ENCODE peak calls at places on chromosomes 12 and 14, in six cellular contexts. D is IMR-90, O is mesendoderm, M is trophoblast cell, H is H1, W is mesenchymal stem cell. K is an unnamed sample.

GRCh38 chr12:45660330-45660729 is 69.2 kb upstream of the ARID2 start:
- DNase-seq in H (no peak), O (no peak), M (peak), W (peak), D (peak), K (no peak)

GRCh38 chr12:69688021-69688420 is 11.1 kb downstream of the BEST3 start:
- DNase-seq in O (peak), D (peak), W (peak), H (no peak), M (peak), K (no peak)

GRCh38 chr14:102633906-102634595 is 41.6 kb downstream of the RCOR1 start:
- DNase-seq in D (no peak), W (no peak), H (no peak), M (no peak), O (no peak), K (no peak)

GRCh38 chr12:107645630-107646333 is 39.8 kb upstream of the PWP1 start:
- DNase-seq in W (no peak), O (peak), D (no peak), H (no peak), M (no peak), K (peak)

GRCh38 chr12:5556033-5556614 is 124.2 kb downstream of the NTF3 start:
- DNase-seq in W (no peak), O (peak), M (peak), D (no peak), H (no peak), K (no peak)

GRCh38 chr12:108884116-108885012 is 4.5 kb downstream of the DAO start:
- DNase-seq in H (peak), W (no peak), M (peak), D (no peak), O (peak), K (no peak)

GRCh38 chr14:62776300-62776699 is 269.0 kb downstream of the KCNH5 start:
- DNase-seq in O (no peak), M (no peak), W (peak), D (peak), H (no peak), K (no peak)

GRCh38 chr12:54140958-54141388 is 47.8 kb downstream of the SMUG1 start:
- DNase-seq in W (no peak), D (no peak), M (peak), O (peak), H (no peak), K (no peak)

GRCh38 chr14:70822706-70823185 is 13.4 kb upstream of the MAP3K9 start:
- DNase-seq in W (peak), D (peak), H (peak), M (peak), O (peak), K (peak)

GRCh38 chr14:55841625-55842024 is 261.6 kb downstream of the KTN1 start:
- DNase-seq in O (no peak), D (no peak), H (no peak), M (no peak), W (no peak), K (no peak)

GRCh38 chr12:130521375-130522124 is 183.9 kb downstream of the PIWIL1 start:
- DNase-seq in W (no peak), H (no peak), O (no peak), M (no peak), D (no peak), K (no peak)

GRCh38 chr12:101939856-101940265 is 62.5 kb downstream of the DRAM1 start:
- DNase-seq in W (peak), D (peak), M (peak), O (peak), H (peak), K (peak)

GRCh38 chr12:110906516-110906915 is 13.9 kb downstream of the MYL2 start:
- DNase-seq in D (no peak), H (no peak), O (no peak), M (no peak), W (no peak), K (no peak)

GRCh38 chr12:12983420-12984035 is 16.5 kb downstream of the HEBP1 start:
- DNase-seq in W (peak), M (peak), O (peak), D (peak), H (no peak), K (no peak)

GRCh38 chr12:100229036-100229635 is 28.5 kb downstream of the ACTR6 start:
- DNase-seq in M (peak), D (peak), W (peak), H (no peak), O (peak), K (no peak)

GRCh38 chr14:77580477-77580876 is 36.0 kb downstream of the SPTLC2 start:
- DNase-seq in W (no peak), M (no peak), H (no peak), D (no peak), O (no peak), K (no peak)

GRCh38 chr12:68636268-68636667 is 25.6 kb downstream of the RAP1B start:
- DNase-seq in H (no peak), O (no peak), W (peak), D (peak), M (peak), K (no peak)

GRCh38 chr12:51868821-51869489 is 18.9 kb upstream of the ANKRD33 start:
- DNase-seq in M (no peak), W (peak), D (no peak), H (no peak), O (no peak), K (no peak)

GRCh38 chr12:53825246-53826081 is 73.7 kb upstream of the CISTR start:
- DNase-seq in O (no peak), H (no peak), D (peak), M (no peak), W (peak), K (no peak)

GRCh38 chr12:121227294-121227693 is 17.4 kb downstream of the P2RX4 start:
- DNase-seq in M (peak), W (no peak), O (no peak), H (no peak), D (no peak), K (no peak)

GRCh38 chr14:35766700-35767082 is 42.4 kb downstream of the RALGAPA1 start:
- DNase-seq in W (no peak), M (no peak), O (no peak), D (peak), H (no peak), K (no peak)

GRCh38 chr12:52587563-52587962 is 13.7 kb downstream of the KRT72 start:
- DNase-seq in H (no peak), O (peak), W (no peak), D (no peak), M (no peak), K (no peak)

GRCh38 chr12:52061470-52062166 is 8.2 kb upstream of the ATG101 start:
- DNase-seq in M (no peak), H (no peak), D (no peak), W (peak), O (no peak), K (no peak)

GRCh38 chr12:104672501-104673265 is 215.9 kb downstream of the CHST11 start:
- DNase-seq in M (peak), O (no peak), H (no peak), W (peak), D (no peak), K (no peak)

GRCh38 chr12:1811281-1811947 is 9.0 kb upstream of the LRTM2 start:
- DNase-seq in W (peak), O (no peak), D (peak), H (no peak), M (no peak), K (no peak)

GRCh38 chr12:121786441-121786825 is 7.1 kb downstream of the RHOF start:
- DNase-seq in O (peak), M (peak), H (no peak), D (peak), W (peak), K (no peak)

GRCh38 chr12:57149309-57149900 is 2.0 kb upstream of the LRP1-AS start:
- DNase-seq in M (no peak), O (no peak), H (no peak), W (peak), D (peak), K (no peak)

GRCh38 chr12:95548539-95549391 is 2.5 kb downstream of the USP44 start:
- DNase-seq in W (peak), O (peak), M (peak), D (peak), H (no peak), K (peak)

GRCh38 chr12:80157640-80158039 is 58.3 kb downstream of the OTOGL start:
- DNase-seq in D (peak), W (peak), M (no peak), H (no peak), O (no peak), K (no peak)

GRCh38 chr12:95195122-95195521 is 22.1 kb downstream of the FGD6 start:
- DNase-seq in O (peak), D (no peak), W (no peak), M (no peak), H (no peak), K (no peak)

GRCh38 chr14:29906256-29906885 is 21.3 kb downstream of the PRKD1 start:
- DNase-seq in O (peak), D (peak), H (no peak), W (no peak), M (no peak), K (no peak)

GRCh38 chr12:105261010-105261409 is 25.0 kb upstream of the APPL2 start:
- DNase-seq in M (no peak), D (no peak), W (no peak), O (no peak), H (no peak), K (no peak)

GRCh38 chr12:12505544-12506501 is 56.8 kb downstream of the DUSP16 start:
- DNase-seq in D (peak), W (peak), M (no peak), O (peak), H (no peak), K (no peak)

GRCh38 chr12:69898236-69898635 is 73.2 kb downstream of the MYRFL start:
- DNase-seq in O (no peak), D (peak), M (peak), W (peak), H (no peak), K (no peak)

GRCh38 chr12:117112268-117112595 is 13.0 kb upstream of the TESC start:
- DNase-seq in M (no peak), W (no peak), O (no peak), H (no peak), D (no peak), K (no peak)

GRCh38 chr12:25249951-25250738 is 584 bp downstream of the KRAS start:
- DNase-seq in D (peak), W (peak), M (no peak), O (peak), H (no peak), K (peak)

GRCh38 chr14:101408077-101408831 is 153.0 kb upstream of the DIO3 start:
- DNase-seq in H (no peak), O (no peak), W (no peak), M (no peak), D (peak), K (no peak)

GRCh38 chr14:20381341-20381740 is 32.0 kb downstream of the TEP1 start:
- DNase-seq in D (no peak), W (no peak), O (no peak), H (no peak), M (no peak), K (no peak)
- H3K4me3 ChIP-seq in D (no peak), W (no peak), O (no peak), H (no peak), M (no peak), K (no peak)

DNA sequence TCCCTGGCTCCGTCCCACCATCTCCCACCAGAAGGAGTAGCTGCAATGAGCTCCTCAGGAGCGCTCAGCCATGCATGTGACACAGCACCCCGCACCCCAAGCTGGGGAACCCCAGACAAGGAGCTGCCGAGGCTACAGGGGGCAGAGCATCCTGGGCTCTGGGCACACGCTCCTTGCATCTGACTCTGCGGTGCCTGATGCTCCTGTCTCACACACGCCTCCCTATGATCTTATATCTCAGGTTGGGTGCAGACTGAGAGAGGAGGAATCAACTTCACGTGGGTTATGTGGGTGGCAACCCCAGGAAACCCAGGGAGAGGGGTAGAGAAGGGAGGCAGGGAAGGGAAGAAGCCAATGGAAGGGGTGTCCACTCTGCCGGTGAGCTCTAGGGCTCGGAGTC is 60.0 kb downstream of the CCNK start:
- DNase-seq in W (no peak), M (no peak), H (no peak), O (no peak), D (no peak), K (no peak)
- H3K9ac ChIP-seq in W (no peak), M (no peak), H (no peak), O (no peak), D (no peak), K (no peak)

DNA sequence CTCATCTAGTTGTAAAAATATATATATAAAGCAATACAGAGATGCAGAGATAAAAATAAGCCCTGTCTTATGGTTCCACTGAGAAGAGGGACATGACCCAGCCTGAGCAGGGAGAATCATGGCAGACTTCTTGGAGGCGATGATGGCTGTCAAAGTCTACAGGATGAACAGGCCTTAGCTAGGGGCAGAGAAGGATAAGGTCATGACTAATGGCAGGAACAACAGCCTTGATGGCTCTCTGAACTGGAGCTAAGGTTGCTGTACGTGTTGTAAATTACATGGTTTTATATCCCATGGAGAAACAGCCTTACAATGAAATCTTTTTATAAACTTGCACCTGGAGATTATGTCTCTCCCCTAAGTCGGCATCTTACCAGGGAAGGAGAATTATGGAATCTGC is 32.4 kb downstream of the FOXN3 start:
- DNase-seq in W (no peak), M (no peak), H (no peak), D (no peak), O (no peak), K (no peak)
- H3K23ac ChIP-seq in W (no peak), M (no peak), H (no peak), D (no peak), O (no peak), K (no peak)

DNA sequence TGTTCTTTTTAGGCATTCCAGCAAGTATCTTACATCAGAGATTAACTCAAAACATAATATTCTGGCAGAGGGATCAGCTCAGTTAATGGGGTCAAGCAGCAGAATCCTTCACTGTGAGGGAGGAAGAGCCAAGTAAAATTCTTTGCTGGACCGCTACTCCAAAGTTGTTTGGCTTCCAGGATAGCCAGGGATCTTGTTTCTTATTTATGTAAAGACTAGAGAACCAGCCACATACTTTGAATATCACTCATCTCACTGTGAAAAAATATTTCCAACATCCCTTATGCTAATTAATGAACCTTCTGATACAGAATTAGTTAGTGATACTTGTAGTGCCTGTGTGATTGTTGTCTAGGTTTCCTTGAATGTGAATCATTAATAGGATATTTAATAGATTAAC is 94.2 kb downstream of the PLEKHA5 start:
- DNase-seq in M (no peak), D (peak), O (no peak), H (no peak), W (peak), K (no peak)
- H3K4me3 ChIP-seq in M (no peak), D (no peak), O (no peak), H (no peak), W (no peak), K (no peak)

K was measured in neuronal stem cell.